ENCODE peak calls at places on chromosomes 7 and 10, in ten cellular contexts. V is heart left ventricle, D is BE2C, L is SJSA1, M is AG04450, O is fibroblast of the aortic adventitia, B is epithelial cell of esophagus, A is neuronal stem cell, T is IMR-90, J is GM06990. Q is an unnamed sample.

GRCh38 chr7:139873593-139874374 is 44.7 kb downstream of the TBXAS1 start:
- DNase-seq in V (no peak), D (no peak), L (no peak), M (no peak), O (no peak), B (no peak), A (no peak), T (no peak), J (no peak), Q (no peak)

GRCh38 chr10:114515515-114515914 is 111.2 kb upstream of the AFAP1L2 start:
- DNase-seq in V (no peak), D (no peak), L (no peak), M (no peak), O (no peak), B (peak), A (no peak), T (no peak), J (no peak), Q (no peak)

GRCh38 chr10:110353244-110354119 is 48.8 kb upstream of the SMNDC1 start:
- DNase-seq in V (no peak), D (no peak), L (peak), M (peak), O (peak), B (peak), A (no peak), T (peak), J (no peak), Q (peak)

GRCh38 chr10:68560201-68560915 is at the start of gene TET1:
- DNase-seq in V (peak), D (peak), L (peak), M (no peak), O (peak), B (peak), A (peak), T (peak), J (no peak), Q (no peak)

GRCh38 chr7:47458057-47458456 is 123.9 kb downstream of the TNS3 start:
- DNase-seq in V (peak), D (no peak), L (no peak), M (peak), O (peak), B (no peak), A (no peak), T (peak), J (no peak), Q (peak)

GRCh38 chr10:24901686-24902399 is 50.6 kb downstream of the PRTFDC1 start:
- DNase-seq in V (peak), D (no peak), L (peak), M (peak), O (peak), B (peak), A (no peak), T (peak), J (peak), Q (peak)

GRCh38 chr10:86659721-86660438 is 5.5 kb downstream of the OPN4 start:
- DNase-seq in V (peak), D (peak), L (no peak), M (no peak), O (no peak), B (no peak), A (no peak), T (no peak), J (no peak), Q (no peak)

GRCh38 chr7:48458701-48459509 is 287.6 kb downstream of the ABCA13 start:
- DNase-seq in V (no peak), D (no peak), L (no peak), M (no peak), O (no peak), B (peak), A (no peak), T (no peak), J (no peak), Q (no peak)

GRCh38 chr7:26398436-26399308 is 107.0 kb downstream of the SNX10 start:
- DNase-seq in V (peak), D (peak), L (peak), M (no peak), O (peak), B (peak), A (peak), T (peak), J (peak), Q (no peak)

GRCh38 chr7:142385528-142386340 is 127.9 kb upstream of the PRSS58 start:
- DNase-seq in V (peak), D (peak), L (peak), M (peak), O (peak), B (peak), A (peak), T (peak), J (no peak), Q (peak)

GRCh38 chr10:62980697-62981495 is 152.2 kb upstream of the NRBF2 start:
- DNase-seq in V (no peak), D (no peak), L (no peak), M (no peak), O (no peak), B (peak), A (no peak), T (no peak), J (no peak), Q (no peak)

GRCh38 chr7:111089822-111090426 is 1.0 kb upstream of the LRRN3 start:
- DNase-seq in V (no peak), D (no peak), L (peak), M (no peak), O (peak), B (peak), A (no peak), T (peak), J (no peak), Q (no peak)

GRCh38 chr10:21528452-21529235 is 3.2 kb upstream of the SKIDA1 start:
- DNase-seq in V (no peak), D (no peak), L (peak), M (no peak), O (no peak), B (no peak), A (no peak), T (no peak), J (no peak), Q (no peak)

GRCh38 chr7:106281127-106281526 is 3.7 kb downstream of the NAMPT start:
- DNase-seq in V (no peak), D (no peak), L (no peak), M (no peak), O (no peak), B (no peak), A (no peak), T (no peak), J (no peak), Q (no peak)

GRCh38 chr7:4820405-4820967 is 41.3 kb downstream of the PAPOLB start:
- DNase-seq in V (no peak), D (no peak), L (no peak), M (no peak), O (no peak), B (no peak), A (no peak), T (no peak), J (no peak), Q (no peak)
- H3K4me3 ChIP-seq in V (no peak), D (no peak), L (no peak), M (no peak), O (no peak), B (no peak), A (no peak), T (no peak), J (no peak), Q (no peak)

DNA sequence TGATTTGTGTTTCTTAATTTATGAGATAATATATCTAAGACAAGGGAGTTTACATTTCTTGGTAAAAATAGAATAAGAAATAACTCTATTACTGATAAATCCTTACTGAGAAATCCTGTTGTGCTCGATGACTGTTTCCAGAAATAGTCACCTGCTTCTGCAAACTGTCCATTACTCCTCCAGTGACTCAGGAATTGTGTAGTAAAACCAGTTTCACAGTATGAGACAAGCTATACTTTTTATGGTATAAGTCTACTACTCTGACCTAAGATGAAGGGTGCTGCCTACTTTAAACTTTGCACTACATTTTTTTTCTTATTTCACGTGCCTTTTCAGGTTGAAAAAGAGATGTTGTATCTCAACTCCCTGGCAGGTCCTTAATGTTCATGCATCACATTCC is 6.8 kb upstream of the ANKRD22 start:
- DNase-seq in V (no peak), D (no peak), L (no peak), M (no peak), O (no peak), B (peak), A (no peak), T (peak), J (no peak), Q (no peak)
- H3K4me3 ChIP-seq in V (no peak), D (no peak), L (no peak), M (no peak), O (no peak), B (no peak), A (no peak), T (no peak), J (no peak), Q (no peak)

GRCh38 chr7:12256025-12256570 is 45.0 kb downstream of the TMEM106B start:
- DNase-seq in V (no peak), D (no peak), L (no peak), M (no peak), O (peak), B (peak), A (no peak), T (peak), J (no peak), Q (no peak)

GRCh38 chr7:12257582-12257981 is 46.5 kb downstream of the TMEM106B start:
- DNase-seq in V (no peak), D (no peak), L (no peak), M (no peak), O (peak), B (peak), A (no peak), T (peak), J (peak), Q (peak)

DNA sequence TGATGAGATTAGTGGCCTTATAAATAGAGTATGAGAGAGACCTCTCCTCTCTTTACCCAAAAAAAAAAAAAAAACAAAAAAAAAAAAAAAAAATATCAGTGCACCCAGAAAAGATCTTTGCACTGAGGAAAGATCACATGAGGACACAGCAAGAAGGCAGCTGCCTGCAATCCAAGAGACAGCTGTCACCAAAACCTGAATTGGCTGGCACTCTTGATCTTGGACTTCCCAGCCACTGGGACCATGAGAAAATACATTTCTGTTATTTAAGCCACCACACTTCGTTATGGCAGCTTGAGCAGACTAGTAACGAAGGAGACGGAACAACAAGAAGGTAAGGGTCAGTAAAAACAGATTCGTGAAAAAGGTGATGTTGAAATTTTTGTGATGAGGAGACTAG is 47.0 kb downstream of the TMEM106B start:
- DNase-seq in V (no peak), D (no peak), L (no peak), M (no peak), O (no peak), B (no peak), A (no peak), T (no peak), J (no peak), Q (no peak)
- H3K4me3 ChIP-seq in V (peak), D (no peak), L (no peak), M (no peak), O (no peak), B (no peak), A (no peak), T (no peak), J (no peak), Q (no peak)

GRCh38 chr7:23246540-23246939 is at the start of gene GPNMB:
- DNase-seq in V (peak), D (no peak), L (peak), M (peak), O (peak), B (peak), A (no peak), T (peak), J (no peak), Q (peak)
- H3K4me3 ChIP-seq in V (peak), D (no peak), L (no peak), M (peak), O (peak), B (no peak), A (no peak), T (no peak), J (no peak), Q (peak)

Q was measured in skeletal muscle cell.